ENCODE peak calls at places on chromosomes 13 and 19, in four cellular contexts. H is activated CD8-positive, alpha-beta memory T cell treated with anti-CD3 and anti-CD28 coated beads for 1 hour; J is sciatic nerve; E is T-helper 22 cell. V is an unnamed sample.

GRCh38 chr19:49436381-49437017 is 4.8 kb downstream of the SLC17A7 start:
- DNase-seq in H (no peak), J (no peak), E (peak; percentile 31), V (no peak)

GRCh38 chr13:66427330-66427990 is 802.7 kb downstream of the PCDH9 start:
- DNase-seq in H (no peak), J (no peak), E (no peak), V (no peak)

GRCh38 chr19:9309974-9310446 is 372 bp upstream of the ZNF699 start:
- DNase-seq in H (no peak), J (peak; percentile 95), E (no peak), V (peak; percentile 69)

GRCh38 chr13:24709186-24709913 is 29.1 kb downstream of the ATP12A start:
- DNase-seq in H (peak; percentile 20), J (no peak), E (peak; percentile 62), V (no peak)

GRCh38 chr19:39409207-39409885 is 2.7 kb downstream of the ZFP36 start:
- DNase-seq in H (peak; percentile 83), J (peak; percentile 95), E (peak; percentile 89), V (peak; percentile 79)

GRCh38 chr13:48333976-48334375 is 30.4 kb downstream of the RB1 start:
- DNase-seq in H (no peak), J (no peak), E (no peak), V (no peak)

GRCh38 chr13:97133955-97134354 is 88.2 kb upstream of the MBNL2 start:
- DNase-seq in H (no peak), J (no peak), E (no peak), V (no peak)

GRCh38 chr19:679418-680286 is 3.5 kb downstream of the FSTL3 start:
- DNase-seq in H (no peak), J (peak; percentile 88), E (no peak), V (no peak)

GRCh38 chr13:49733181-49733951 is 42.1 kb upstream of the EBPL start:
- DNase-seq in H (no peak), J (no peak), E (no peak), V (no peak)

GRCh38 chr13:69617587-69617986 is 490.0 kb upstream of the ATXN8OS start:
- DNase-seq in H (no peak), J (no peak), E (no peak), V (no peak)

GRCh38 chr13:98514268-98514667 is 62.6 kb downstream of the STK24 start:
- DNase-seq in H (no peak), J (no peak), E (no peak), V (no peak)

GRCh38 chr13:63696055-63696454 is 2280.4 kb upstream of the PCDH20 start:
- DNase-seq in H (no peak), J (no peak), E (no peak), V (no peak)

GRCh38 chr19:2345794-2346663 is 14.0 kb upstream of the TMPRSS9 start:
- DNase-seq in H (no peak), J (no peak), E (no peak), V (no peak)

GRCh38 chr13:108494991-108495661 is 134.3 kb upstream of the MYO16 start:
- DNase-seq in H (no peak), J (no peak), E (no peak), V (no peak)

GRCh38 chr19:6467384-6467783 is 3.3 kb downstream of the CRB3 start:
- DNase-seq in H (no peak), J (no peak), E (no peak), V (no peak)

GRCh38 chr19:45147835-45148676 is 12.7 kb downstream of the NKPD1 start:
- DNase-seq in H (no peak), J (no peak), E (no peak), V (no peak)

GRCh38 chr19:39333507-39333906 is 2.3 kb downstream of the GMFG start:
- DNase-seq in H (no peak), J (no peak), E (no peak), V (no peak)

GRCh38 chr13:111920932-111921705 is 145.8 kb upstream of the SOX1 start:
- DNase-seq in H (no peak), J (no peak), E (no peak), V (no peak)